ENCODE peak calls at places on chromosomes 12 and 14, in eight cellular contexts. M is CD8-positive, alpha-beta T cell; I is tibial artery; P is CD4-positive, alpha-beta T cell; C is AG10803; N is lower leg skin; A is RWPE2; S is GM10248. G is an unnamed sample.

GRCh38 chr14:52263190-52263589 is 4.3 kb upstream of the PTGDR start:
- DNase-seq in S (no peak), C (no peak), P (no peak), N (no peak), I (no peak), A (no peak), M (no peak), G (no peak)

GRCh38 chr12:121376754-121377697 is 22.9 kb upstream of the RNF34 start:
- DNase-seq in I (no peak), A (no peak), S (no peak), M (no peak), N (no peak), C (no peak), P (no peak), G (no peak)

GRCh38 chr12:97801471-97802045 is 339.0 kb downstream of the RMST start:
- DNase-seq in I (no peak), M (no peak), S (no peak), N (no peak), A (no peak), C (no peak), P (no peak), G (no peak)

GRCh38 chr12:110256780-110257431 is 24.1 kb upstream of the ATP2A2 start:
- DNase-seq in C (no peak), S (no peak), I (peak; percentile 50), A (no peak), N (peak; percentile 88), M (no peak), P (no peak), G (no peak)

GRCh38 chr14:51507556-51508511 is 143.9 kb upstream of the FRMD6 start:
- DNase-seq in N (peak; percentile 86), P (no peak), M (no peak), I (peak; percentile 62), C (peak; percentile 90), A (no peak), S (no peak), G (no peak)

GRCh38 chr12:89685363-89685972 is 23.2 kb downstream of the ATP2B1 start:
- DNase-seq in M (no peak), P (no peak), I (no peak), S (no peak), C (no peak), N (no peak), A (no peak), G (no peak)

GRCh38 chr14:31763041-31763440 is 201.8 kb downstream of the NUBPL start:
- DNase-seq in I (no peak), C (no peak), M (no peak), A (no peak), P (no peak), N (no peak), S (no peak), G (no peak)

GRCh38 chr14:61025239-61026223 is 44.5 kb downstream of the SLC38A6 start:
- DNase-seq in P (peak; percentile 20), A (no peak), M (peak; percentile 38), N (peak; percentile 86), C (peak; percentile 80), I (peak; percentile 61), S (peak; percentile 42), G (peak; percentile 25)

GRCh38 chr14:101928415-101928841 is 35.9 kb upstream of the DYNC1H1 start:
- DNase-seq in I (no peak), P (no peak), M (no peak), C (no peak), S (no peak), A (no peak), N (no peak), G (no peak)

GRCh38 chr12:112602150-112602549 is 183.4 kb downstream of the PTPN11 start:
- DNase-seq in C (no peak), S (no peak), N (peak; percentile 10), A (no peak), P (no peak), M (no peak), I (no peak), G (no peak)

GRCh38 chr14:76419399-76419798 is 43.5 kb downstream of the ESRRB start:
- DNase-seq in I (no peak), N (no peak), A (no peak), C (no peak), M (no peak), P (no peak), S (no peak), G (no peak)

GRCh38 chr12:12534134-12534866 is 28.4 kb downstream of the DUSP16 start:
- DNase-seq in S (no peak), A (no peak), P (no peak), C (no peak), M (no peak), N (no peak), I (no peak), G (no peak)

GRCh38 chr12:120669055-120669828 is 17.7 kb upstream of the MLEC start:
- DNase-seq in S (no peak), M (no peak), N (no peak), P (no peak), A (no peak), I (peak; percentile 32), C (peak; percentile 16), G (no peak)

GRCh38 chr12:65100140-65100539 is 21.0 kb downstream of the WIF1 start:
- DNase-seq in M (no peak), I (no peak), S (no peak), A (no peak), P (no peak), N (no peak), C (no peak), G (no peak)
- TF ChIP-seq CTCF in M (no peak), I (no peak), S (no peak), A (peak; percentile 75), P (no peak), N (no peak), C (no peak), G (no peak)

GRCh38 chr14:67436006-67436866 is 24.3 kb upstream of the PLEK2 start:
- DNase-seq in I (no peak), N (no peak), C (no peak), P (no peak), A (no peak), S (no peak), M (no peak), G (no peak)
- TF ChIP-seq CTCF in I (no peak), N (no peak), C (no peak), P (no peak), A (no peak), S (no peak), M (no peak), G (no peak)

GRCh38 chr14:105439710-105440553 is 20.3 kb downstream of the MTA1 start:
- DNase-seq in A (no peak), P (no peak), N (no peak), C (peak; percentile 26), S (no peak), M (no peak), I (no peak), G (no peak)
- TF ChIP-seq CTCF in A (peak; percentile 17), P (no peak), N (no peak), C (no peak), S (no peak), M (no peak), I (no peak), G (no peak)

DNA sequence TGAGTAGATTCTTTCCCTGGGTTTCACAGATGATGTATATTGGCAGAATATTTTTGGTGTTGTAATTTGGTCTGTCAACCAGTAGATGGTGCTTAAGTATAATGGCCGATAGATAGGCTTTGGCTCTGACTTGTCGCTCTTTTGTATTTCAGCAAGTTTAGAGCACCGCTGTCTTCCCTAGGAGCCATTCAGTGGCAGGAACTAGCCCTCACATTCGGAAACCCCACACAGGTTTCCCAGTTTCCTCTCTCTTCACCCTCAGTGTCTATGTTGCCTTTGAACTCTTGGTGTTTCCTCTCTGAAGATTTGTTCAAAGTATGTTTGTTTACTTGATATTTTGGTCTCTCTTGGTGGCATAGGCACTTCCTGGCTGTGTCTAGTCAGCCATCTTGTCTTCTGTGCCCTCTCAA is 102.2 kb downstream of the GPHN start:
- DNase-seq in S (no peak), A (no peak), C (no peak), N (no peak), I (no peak), P (no peak), M (no peak), G (no peak)
- TF ChIP-seq CTCF in S (no peak), A (peak; percentile 55), C (peak; percentile 37), N (no peak), I (no peak), P (no peak), M (no peak), G (no peak)

GRCh38 chr12:133080619-133081407 is at the start of gene ZNF140:
- DNase-seq in N (peak; percentile 99), P (peak; percentile 92), S (peak; percentile 90), I (peak; percentile 95), M (peak; percentile 97), C (peak; percentile 97), A (peak; percentile 91), G (peak; percentile 83)
- TF ChIP-seq CTCF in N (no peak), P (peak; percentile 43), S (no peak), I (peak; percentile 30), M (peak; percentile 33), C (peak; percentile 19), A (no peak), G (no peak)

G was measured in omental fat pad.